ENCODE peak calls at places on chromosomes 2 and 18, in nine cellular contexts. T is left ventricle myocardium inferior, R is PC-3, U is Calu3, S is mucosa of descending colon, O is GM13976, A is BJ, Q is AG09309, N is HFF-Myc. P is an unnamed sample.

GRCh38 chr2:200054681-200055468 is 99.5 kb downstream of the MAIP1 start:
- DNase-seq in U (no peak), T (no peak), Q (no peak), A (no peak), O (no peak), S (no peak), N (no peak), R (no peak), P (no peak)

GRCh38 chr18:4352746-4353522 is 102.2 kb downstream of the DLGAP1 start:
- DNase-seq in N (no peak), O (no peak), A (no peak), T (no peak), Q (no peak), U (no peak), S (no peak), R (no peak), P (no peak)

GRCh38 chr18:27108842-27109241 is 76.3 kb downstream of the CHST9 start:
- DNase-seq in N (no peak), S (no peak), R (no peak), O (no peak), A (no peak), U (no peak), Q (no peak), T (no peak), P (no peak)

GRCh38 chr2:176533505-176534193 is 264.4 kb downstream of the MTX2 start:
- DNase-seq in O (no peak), N (no peak), S (no peak), T (no peak), U (no peak), R (no peak), Q (no peak), A (no peak), P (no peak)

GRCh38 chr18:11108956-11109355 is 40.4 kb downstream of the PIEZO2 start:
- DNase-seq in T (no peak), O (no peak), S (no peak), U (no peak), N (no peak), Q (no peak), R (no peak), A (no peak), P (no peak)

GRCh38 chr2:138223321-138223720 is 259.0 kb downstream of the HNMT start:
- DNase-seq in R (peak), N (no peak), A (no peak), Q (no peak), U (no peak), T (no peak), O (no peak), S (no peak), P (no peak)

GRCh38 chr2:200677721-200678532 is 92.1 kb downstream of the AOX1 start:
- DNase-seq in S (no peak), T (peak), R (peak), N (no peak), U (no peak), A (peak), O (no peak), Q (peak), P (no peak)

GRCh38 chr18:78974115-78974740 is 5.4 kb upstream of the SALL3 start:
- DNase-seq in N (no peak), T (no peak), A (no peak), U (no peak), S (no peak), R (no peak), O (no peak), Q (no peak), P (no peak)

GRCh38 chr2:144412727-144413126 is 107.2 kb downstream of the ZEB2 start:
- DNase-seq in O (no peak), R (peak), N (no peak), T (no peak), A (no peak), U (no peak), Q (no peak), S (no peak), P (no peak)

GRCh38 chr2:101153811-101154210 is 2.6 kb upstream of the TBC1D8 start:
- DNase-seq in S (no peak), Q (no peak), A (no peak), N (no peak), T (no peak), O (no peak), U (no peak), R (no peak), P (no peak)

GRCh38 chr18:56089607-56090258 is 501.7 kb upstream of the TCF4 start:
- DNase-seq in Q (no peak), T (no peak), O (no peak), A (no peak), R (no peak), N (no peak), U (no peak), S (no peak), P (no peak)

GRCh38 chr2:199471443-199472057 is 13.8 kb upstream of the SATB2 start:
- DNase-seq in U (peak), T (peak), S (peak), R (peak), A (no peak), O (peak), Q (no peak), N (no peak), P (no peak)

GRCh38 chr18:71809711-71810110 is 734.4 kb downstream of the CBLN2 start:
- DNase-seq in U (no peak), A (no peak), Q (no peak), N (no peak), R (no peak), S (no peak), O (no peak), T (no peak), P (no peak)

GRCh38 chr2:69955029-69955428 is 6.4 kb downstream of the ASPRV1 start:
- DNase-seq in O (no peak), Q (no peak), A (no peak), R (no peak), N (no peak), S (no peak), T (no peak), U (peak), P (no peak)

GRCh38 chr2:17658251-17658843 is 95.3 kb downstream of the SMC6 start:
- DNase-seq in A (peak), N (no peak), O (no peak), R (no peak), T (no peak), S (no peak), U (no peak), Q (peak), P (no peak)

GRCh38 chr2:238238766-238239551 is 879 bp downstream of the HES6 start:
- DNase-seq in U (no peak), S (peak), A (no peak), Q (no peak), R (no peak), T (no peak), N (no peak), O (no peak), P (peak)

GRCh38 chr2:20677301-20678176 is 10.6 kb downstream of the GDF7 start:
- DNase-seq in S (no peak), T (no peak), U (no peak), O (peak), R (peak), A (no peak), Q (no peak), N (no peak), P (no peak)

GRCh38 chr18:32470136-32470712 is 458 bp downstream of the GAREM1 start:
- DNase-seq in Q (no peak), U (peak), T (peak), R (no peak), O (peak), A (no peak), S (peak), N (no peak), P (peak)

GRCh38 chr18:40152859-40153258 is 1802.2 kb upstream of the PIK3C3 start:
- DNase-seq in R (peak), T (no peak), O (no peak), U (no peak), N (no peak), Q (no peak), S (no peak), A (no peak), P (no peak)

GRCh38 chr18:51953521-51953920 is 386.5 kb upstream of the DCC start:
- DNase-seq in A (no peak), U (no peak), T (no peak), S (no peak), Q (no peak), R (no peak), O (peak), N (no peak), P (no peak)

GRCh38 chr2:186181625-186182024 is 304.4 kb upstream of the ZC3H15 start:
- DNase-seq in T (no peak), A (no peak), S (no peak), Q (no peak), U (no peak), R (no peak), N (no peak), O (no peak), P (no peak)

GRCh38 chr18:22640281-22640842 is 222.6 kb upstream of the CTAGE1 start:
- DNase-seq in O (no peak), N (no peak), T (no peak), Q (no peak), A (no peak), S (no peak), U (no peak), R (peak), P (no peak)

GRCh38 chr2:133333189-133333588 is 235.1 kb downstream of the NCKAP5 start:
- DNase-seq in N (no peak), U (no peak), Q (no peak), T (no peak), O (no peak), S (no peak), R (peak), A (no peak), P (no peak)

GRCh38 chr2:149334156-149334555 is 3.8 kb downstream of the LYPD6 start:
- DNase-seq in A (no peak), S (no peak), O (no peak), U (no peak), R (no peak), Q (no peak), N (no peak), T (no peak), P (no peak)

GRCh38 chr2:28824207-28824606 is 13.6 kb downstream of the SPDYA start:
- DNase-seq in A (no peak), U (no peak), O (no peak), T (no peak), S (no peak), N (no peak), Q (no peak), R (no peak), P (no peak)

GRCh38 chr18:3703732-3704176 is 253.8 kb downstream of the TGIF1 start:
- DNase-seq in T (peak), S (peak), R (peak), O (peak), Q (peak), N (peak), U (peak), A (no peak), P (no peak)

GRCh38 chr2:61793389-61793836 is 60.4 kb downstream of the FAM161A start:
- DNase-seq in N (peak), O (peak), T (peak), S (peak), A (peak), Q (peak), U (peak), R (peak), P (peak)

GRCh38 chr2:210681481-210681880 is 125.1 kb downstream of the CPS1 start:
- DNase-seq in U (no peak), A (no peak), O (no peak), Q (no peak), N (no peak), T (no peak), R (no peak), S (no peak), P (no peak)

GRCh38 chr2:138209009-138209408 is 244.7 kb downstream of the HNMT start:
- DNase-seq in U (no peak), R (peak), S (no peak), O (no peak), N (no peak), A (no peak), Q (no peak), T (no peak), P (no peak)

GRCh38 chr2:134336352-134336751 is 82.5 kb downstream of the MGAT5 start:
- DNase-seq in A (no peak), T (no peak), Q (no peak), O (no peak), U (no peak), N (no peak), S (no peak), R (no peak), P (no peak)

GRCh38 chr2:236166157-236166780 is 1.9 kb downstream of the GBX2 start:
- DNase-seq in S (no peak), O (no peak), U (no peak), A (no peak), N (no peak), Q (no peak), T (no peak), R (no peak), P (no peak)

GRCh38 chr18:64474279-64474678 is 325.4 kb upstream of the LINC00305 start:
- DNase-seq in Q (no peak), N (no peak), T (no peak), S (no peak), R (no peak), A (no peak), U (no peak), O (no peak), P (no peak)

GRCh38 chr2:6866239-6866745 is 585 bp upstream of the CMPK2 start:
- DNase-seq in S (no peak), T (no peak), N (no peak), R (peak), Q (no peak), O (peak), U (peak), A (no peak), P (no peak)

GRCh38 chr2:39487398-39488250 is 50.5 kb upstream of the MAP4K3 start:
- DNase-seq in T (no peak), U (no peak), O (no peak), R (peak), Q (no peak), S (no peak), A (no peak), N (no peak), P (no peak)

GRCh38 chr2:196963961-196964360 is 37.5 kb upstream of the PGAP1 start:
- DNase-seq in O (no peak), N (no peak), A (no peak), R (no peak), T (no peak), S (no peak), U (no peak), Q (no peak), P (no peak)

GRCh38 chr2:105317937-105318336 is 11.6 kb downstream of the TGFBRAP1 start:
- DNase-seq in S (no peak), A (no peak), O (no peak), Q (no peak), R (no peak), N (no peak), U (no peak), T (no peak), P (no peak)

GRCh38 chr2:231296401-231296800 is 98.0 kb downstream of the ARMC9 start:
- DNase-seq in O (no peak), Q (no peak), R (no peak), U (no peak), N (no peak), T (no peak), S (no peak), A (no peak), P (no peak)

GRCh38 chr18:2183432-2183831 is 387.9 kb downstream of the METTL4 start:
- DNase-seq in R (no peak), Q (no peak), U (no peak), N (no peak), S (no peak), O (no peak), T (no peak), A (no peak), P (no peak)

GRCh38 chr2:136075466-136075865 is 42.5 kb downstream of the CXCR4 start:
- DNase-seq in R (no peak), T (no peak), S (no peak), Q (no peak), A (no peak), N (no peak), O (no peak), U (no peak), P (no peak)
- TF ChIP-seq CTCF in R (no peak), T (no peak), S (no peak), Q (no peak), A (no peak), N (no peak), O (no peak), U (no peak), P (no peak)

GRCh38 chr18:45571714-45572113 is 43.6 kb upstream of the SLC14A2 start:
- DNase-seq in N (no peak), Q (no peak), S (no peak), R (no peak), O (no peak), T (no peak), U (no peak), A (no peak), P (no peak)
- TF ChIP-seq CTCF in N (no peak), Q (peak), S (no peak), R (peak), O (no peak), T (peak), U (no peak), A (peak), P (no peak)

GRCh38 chr2:10278763-10279471 is 23.8 kb upstream of the HPCAL1 start:
- DNase-seq in S (peak), U (no peak), O (no peak), N (no peak), R (no peak), Q (no peak), T (no peak), A (no peak), P (no peak)
- TF ChIP-seq CTCF in S (no peak), U (no peak), O (no peak), N (no peak), R (no peak), Q (no peak), T (no peak), A (no peak), P (no peak)

GRCh38 chr2:160741271-160741670 is 247.7 kb upstream of the RBMS1 start:
- DNase-seq in Q (no peak), A (no peak), S (no peak), T (no peak), U (no peak), N (no peak), O (no peak), R (no peak), P (no peak)

GRCh38 chr2:160736148-160736547 is 242.5 kb upstream of the RBMS1 start:
- DNase-seq in O (no peak), T (no peak), S (no peak), U (no peak), N (no peak), R (no peak), Q (no peak), A (no peak), P (no peak)

GRCh38 chr2:160735696-160736095 is 242.1 kb upstream of the RBMS1 start:
- DNase-seq in N (no peak), U (no peak), A (no peak), S (no peak), O (no peak), Q (no peak), T (no peak), R (no peak), P (no peak)

GRCh38 chr2:160736629-160737028 is 243.0 kb upstream of the RBMS1 start:
- DNase-seq in Q (no peak), O (no peak), S (no peak), T (no peak), A (no peak), N (no peak), U (no peak), R (peak), P (no peak)

GRCh38 chr2:160737247-160737646 is 243.6 kb upstream of the RBMS1 start:
- DNase-seq in R (no peak), U (no peak), T (no peak), S (no peak), Q (no peak), N (no peak), A (no peak), O (no peak), P (no peak)
- TF ChIP-seq CTCF in R (no peak), U (no peak), T (no peak), S (no peak), Q (no peak), N (no peak), A (no peak), O (no peak), P (no peak)

P was measured in activated B cell treated with CpG ODN at 0.5 μM for 24 hours.